ENCODE peak calls at places on chromosomes 4 and X, in four cellular contexts. P, B, A and M are unnamed samples.

GRCh38 chr4:70746179-70746839 is 24.5 kb downstream of the RUFY3 start:
- DNase-seq in P (no peak), B (no peak), A (no peak), M (no peak)

GRCh38 chr4:85812776-85813175 is 337.8 kb downstream of the ARHGAP24 start:
- DNase-seq in P (no peak), B (no peak), A (no peak), M (no peak)

GRCh38 chr4:25821899-25822298 is 40.9 kb downstream of the SEL1L3 start:
- DNase-seq in P (no peak), B (no peak), A (no peak), M (no peak)

GRCh38 chrX:65894138-65894537 is 145.7 kb downstream of the VSIG4 start:
- DNase-seq in P (no peak), B (no peak), A (no peak), M (no peak)

GRCh38 chr4:179415016-179415841 is 1973.0 kb upstream of the AGA start:
- DNase-seq in P (no peak), B (no peak), A (no peak), M (no peak)

GRCh38 chr4:53777244-53777984 is 186.1 kb upstream of the LNX1 start:
- DNase-seq in P (no peak), B (no peak), A (no peak), M (no peak)

GRCh38 chr4:8831221-8832129 is 40.2 kb downstream of the HMX1 start:
- DNase-seq in P (no peak), B (no peak), A (no peak), M (no peak)

GRCh38 chr4:54516556-54517215 is 141.1 kb upstream of the KIT start:
- DNase-seq in P (no peak), B (no peak), A (no peak), M (no peak)

GRCh38 chrX:119419146-119419545 is 20.0 kb downstream of the SLC25A43 start:
- DNase-seq in P (no peak), B (no peak), A (peak; percentile 69), M (no peak)

GRCh38 chr4:5133933-5134594 is 82.8 kb downstream of the STK32B start:
- DNase-seq in P (no peak), B (no peak), A (no peak), M (no peak)

GRCh38 chrX:29299689-29300088 is 712.4 kb downstream of the IL1RAPL1 start:
- DNase-seq in P (no peak), B (no peak), A (no peak), M (no peak)

GRCh38 chrX:155951237-155951789 is 46.2 kb upstream of the IL9R start:
- DNase-seq in P (no peak), B (no peak), A (no peak), M (no peak)

GRCh38 chrX:56793533-56794320 is 64.7 kb downstream of the NBDY start:
- DNase-seq in P (no peak), B (no peak), A (no peak), M (no peak)

GRCh38 chrX:111568356-111568755 is 56.9 kb downstream of the SERTM2 start:
- DNase-seq in P (peak; percentile 14), B (no peak), A (peak; percentile 0), M (peak; percentile 65)

GRCh38 chr4:38315296-38315695 is 348.7 kb upstream of the KLF3 start:
- DNase-seq in P (no peak), B (no peak), A (no peak), M (no peak)

GRCh38 chrX:39985116-39985515 is 112.6 kb downstream of the BCOR start:
- DNase-seq in P (no peak), B (no peak), A (no peak), M (no peak)

GRCh38 chrX:437636-438390 is 51.1 kb upstream of the PPP2R3B start:
- DNase-seq in P (no peak), B (no peak), A (no peak), M (no peak)

GRCh38 chrX:122868626-122869025 is 315.5 kb upstream of the GRIA3 start:
- DNase-seq in P (no peak), B (no peak), A (no peak), M (no peak)

DNA sequence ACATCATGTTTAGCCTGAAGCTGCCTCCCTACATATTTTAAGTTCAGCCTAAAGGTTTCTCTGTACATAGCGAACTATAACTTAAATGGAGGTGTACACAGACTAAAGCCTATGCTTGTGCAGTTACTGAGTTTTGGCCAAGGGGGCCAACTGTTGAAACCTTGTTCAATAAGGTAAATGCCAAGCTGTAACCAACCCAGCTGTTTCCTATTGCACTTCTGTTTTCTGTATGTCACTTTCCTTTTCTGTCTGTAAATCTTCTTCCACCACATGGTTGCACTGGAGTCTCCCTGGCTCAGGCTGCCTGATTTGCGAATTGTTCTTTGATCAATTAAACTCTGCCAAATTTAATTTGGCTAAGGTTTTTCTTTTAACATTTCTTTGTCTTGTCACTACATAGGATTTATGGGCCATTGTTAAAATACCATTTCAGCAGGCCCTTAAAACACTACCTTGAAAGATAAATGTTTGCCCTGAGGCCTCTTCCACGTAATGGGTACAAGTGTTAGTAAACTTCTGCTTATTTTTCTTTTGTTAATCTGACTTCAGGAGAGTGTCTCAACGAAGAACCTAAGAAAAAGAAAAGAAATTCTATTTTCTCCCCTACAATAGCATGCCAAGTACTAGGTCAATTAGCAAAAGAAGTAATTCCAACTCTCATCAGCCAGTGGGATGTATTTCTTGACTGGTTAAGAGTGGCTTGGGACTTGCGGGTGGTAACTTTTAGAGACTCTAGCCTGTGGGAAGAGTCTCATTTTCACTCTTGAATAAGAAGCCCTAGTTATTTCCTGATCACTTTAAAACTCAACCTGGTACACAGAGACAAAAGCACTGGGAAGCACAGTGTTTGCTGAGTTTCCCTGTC is 45.7 kb upstream of the PRSS12 start:
- DNase-seq in P (no peak), B (peak; percentile 44), A (no peak), M (no peak)
- TF ChIP-seq FOXM1 in P (no peak), B (no peak), A (no peak), M (no peak)

GRCh38 chr4:158669310-158669709 is 2.4 kb downstream of the C4orf46 start:
- DNase-seq in P (no peak), B (no peak), A (no peak), M (no peak)

GRCh38 chr4:158666892-158667291 is 4.8 kb downstream of the C4orf46 start:
- DNase-seq in P (no peak), B (no peak), A (no peak), M (no peak)

GRCh38 chr4:158664806-158665205 is 6.9 kb downstream of the C4orf46 start:
- DNase-seq in P (no peak), B (no peak), A (no peak), M (no peak)

GRCh38 chr4:158670975-158671664 is 567 bp downstream of the C4orf46 start:
- DNase-seq in P (peak; percentile 28), B (peak; percentile 30), A (peak; percentile 59), M (peak; percentile 53)

DNA sequence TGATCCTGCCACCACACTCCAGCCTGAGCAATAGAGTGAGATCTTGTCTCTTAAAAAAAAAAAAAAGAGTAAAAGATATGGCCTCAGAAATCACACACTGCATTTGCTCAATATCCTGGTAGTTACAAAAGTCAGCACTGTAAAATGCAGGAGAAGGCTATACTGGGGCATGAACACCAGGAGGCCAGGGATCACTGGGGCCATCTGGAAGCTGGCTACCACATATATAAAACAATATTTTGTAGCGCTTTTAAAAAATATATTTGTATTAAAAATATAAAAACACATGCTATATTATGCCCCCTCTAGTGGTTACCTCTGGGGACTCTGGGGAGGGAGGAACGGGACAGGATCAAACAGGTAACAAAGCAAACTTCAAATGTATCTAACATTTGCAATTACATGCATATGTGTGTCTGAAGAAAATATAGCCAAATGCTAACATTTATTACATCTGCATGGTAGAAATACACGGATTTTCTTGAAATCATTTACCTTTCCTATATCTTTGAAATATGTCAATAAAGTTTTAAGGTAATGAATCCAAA is 4.0 kb downstream of the C4orf46 start:
- DNase-seq in P (peak; percentile 45), B (no peak), A (peak; percentile 49), M (peak; percentile 44)
- TF ChIP-seq SP1 in P (no peak), B (no peak), A (no peak), M (no peak)

GRCh38 chrX:149073464-149073863 is 431.6 kb downstream of the IDS start:
- DNase-seq in P (no peak), B (no peak), A (no peak), M (no peak)

GRCh38 chrX:149079805-149080406 is 425.2 kb downstream of the IDS start:
- DNase-seq in P (no peak), B (no peak), A (no peak), M (no peak)

GRCh38 chrX:149074429-149074828 is 430.7 kb downstream of the IDS start:
- DNase-seq in P (no peak), B (peak; percentile 7), A (no peak), M (no peak)
- TF ChIP-seq BHLHE40 in P (no peak), B (no peak), A (no peak), M (no peak)

DNA sequence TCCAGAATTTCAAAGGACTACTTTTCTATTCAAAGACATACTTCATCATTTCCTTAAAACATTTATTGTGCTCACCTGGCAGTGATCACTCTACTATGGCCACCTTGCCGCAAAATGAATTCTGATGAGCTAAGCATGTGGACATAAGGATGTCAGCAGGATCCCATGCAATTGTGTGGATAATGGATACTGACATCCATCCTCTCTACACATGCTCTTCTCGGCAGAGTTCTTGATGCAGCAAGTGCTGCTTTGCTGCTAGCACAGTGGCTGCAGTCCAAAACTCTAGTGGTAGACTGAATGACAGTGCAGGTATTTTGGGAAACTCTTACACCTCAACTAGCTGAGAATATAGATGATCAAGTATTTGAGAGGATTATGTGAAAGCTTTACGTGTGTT is 168.0 kb downstream of the BANK1 start:
- DNase-seq in P (no peak), B (no peak), A (no peak), M (no peak)
- TF ChIP-seq FOXM1 in P (no peak), B (no peak), A (no peak), M (no peak)